ENCODE peak calls at places on chromosomes 1 and 21, in eight cellular contexts. Z is fibroblast of villous mesenchyme; A is CD8-positive, alpha-beta T cell; D is endothelial cell; M is stomach; P is neural crest cell; V is natural killer cell; L is astrocyte of the cerebellum. C is an unnamed sample.

GRCh38 chr1:45954401-45954847 is 151.0 kb downstream of the MAST2 start:
- DNase-seq in L (peak; percentile 55), A (no peak), M (no peak), P (no peak), Z (peak; percentile 98), D (no peak), V (no peak), C (peak; percentile 44)

GRCh38 chr21:29265690-29266479 is 32.8 kb upstream of the BACH1 start:
- DNase-seq in P (no peak), V (no peak), L (no peak), D (no peak), A (no peak), Z (no peak), M (no peak), C (no peak)

GRCh38 chr1:193338194-193338593 is 151.8 kb upstream of the B3GALT2 start:
- DNase-seq in L (no peak), D (no peak), V (no peak), A (no peak), M (no peak), Z (no peak), P (no peak), C (no peak)

GRCh38 chr1:11598461-11598860 is 55.8 kb downstream of the FBXO2 start:
- DNase-seq in D (no peak), P (no peak), A (no peak), M (no peak), Z (no peak), L (no peak), V (no peak), C (no peak)

GRCh38 chr1:45050931-45051748 is 39.1 kb downstream of the UROD start:
- DNase-seq in V (no peak), Z (no peak), M (no peak), D (no peak), L (no peak), A (no peak), P (no peak), C (no peak)

GRCh38 chr1:2825487-2826189 is 24.1 kb upstream of the TTC34 start:
- DNase-seq in A (no peak), P (no peak), V (no peak), L (no peak), M (no peak), D (no peak), Z (no peak), C (no peak)

GRCh38 chr1:202248861-202249260 is 55.3 kb downstream of the LGR6 start:
- DNase-seq in D (no peak), A (no peak), M (no peak), Z (no peak), P (no peak), V (no peak), L (no peak), C (no peak)

GRCh38 chr1:6113116-6113515 is 67.0 kb downstream of the CHD5 start:
- DNase-seq in P (no peak), Z (no peak), V (no peak), L (no peak), A (no peak), M (no peak), D (no peak), C (no peak)

GRCh38 chr1:205229916-205230700 is 2.4 kb downstream of the TMCC2 start:
- DNase-seq in V (no peak), M (peak; percentile 24), A (no peak), L (no peak), P (no peak), Z (no peak), D (no peak), C (no peak)

GRCh38 chr1:246012271-246012854 is 494.7 kb downstream of the SMYD3 start:
- DNase-seq in L (no peak), P (peak; percentile 9), A (no peak), D (peak; percentile 23), M (no peak), V (no peak), Z (peak; percentile 66), C (peak; percentile 17)

GRCh38 chr21:24045775-24046215 is 1561.5 kb downstream of the MRPL39 start:
- DNase-seq in L (peak; percentile 98), P (peak; percentile 1), V (no peak), M (peak; percentile 66), Z (peak; percentile 48), A (no peak), D (peak; percentile 18), C (peak; percentile 55)

GRCh38 chr1:112092656-112093371 is 103.3 kb upstream of the KCND3 start:
- DNase-seq in V (no peak), L (no peak), P (no peak), A (no peak), M (no peak), Z (no peak), D (no peak), C (no peak)

GRCh38 chr1:63847308-63847910 is 73.6 kb downstream of the ROR1 start:
- DNase-seq in D (no peak), A (no peak), M (no peak), V (no peak), P (no peak), L (no peak), Z (no peak), C (no peak)

GRCh38 chr1:14626869-14627607 is 28.6 kb downstream of the KAZN start:
- DNase-seq in D (no peak), Z (peak; percentile 3), L (no peak), M (no peak), A (no peak), V (no peak), P (no peak), C (no peak)

GRCh38 chr1:61432616-61433388 is 292.1 kb downstream of the TM2D1 start:
- DNase-seq in A (no peak), V (no peak), M (no peak), D (no peak), Z (no peak), L (no peak), P (no peak), C (no peak)

GRCh38 chr1:2606004-2606805 is 19.6 kb downstream of the PRXL2B start:
- DNase-seq in M (no peak), D (no peak), L (no peak), Z (no peak), A (no peak), V (no peak), P (no peak), C (no peak)

GRCh38 chr1:169959696-169960095 is 66.0 kb upstream of the SCYL3 start:
- DNase-seq in L (no peak), M (no peak), P (no peak), Z (no peak), V (no peak), D (no peak), A (no peak), C (no peak)

GRCh38 chr1:210230149-210230695 is 2.4 kb upstream of the SERTAD4 start:
- DNase-seq in V (no peak), P (no peak), Z (no peak), L (no peak), A (no peak), D (no peak), M (no peak), C (no peak)

GRCh38 chr1:173436831-173437428 is 40.2 kb upstream of the PRDX6 start:
- DNase-seq in D (no peak), P (no peak), Z (no peak), L (no peak), A (no peak), V (no peak), M (no peak), C (no peak)

GRCh38 chr1:107140703-107141490 is at the start of gene NTNG1:
- DNase-seq in V (no peak), Z (no peak), M (no peak), L (no peak), D (peak; percentile 31), P (peak; percentile 6), A (no peak), C (peak; percentile 15)

GRCh38 chr1:244815600-244816099 is 19.8 kb upstream of the COX20 start:
- DNase-seq in D (no peak), A (no peak), Z (no peak), M (no peak), P (no peak), L (no peak), V (no peak), C (no peak)

GRCh38 chr1:119141020-119141424 is 569 bp upstream of the WARS2 start:
- DNase-seq in P (peak; percentile 26), V (peak; percentile 31), M (no peak), L (no peak), A (no peak), D (peak; percentile 35), Z (peak; percentile 42), C (peak; percentile 53)

GRCh38 chr1:223421025-223421424 is 27.8 kb downstream of the CCDC185 start:
- DNase-seq in Z (no peak), V (no peak), A (no peak), D (no peak), M (peak; percentile 69), L (no peak), P (no peak), C (no peak)

DNA sequence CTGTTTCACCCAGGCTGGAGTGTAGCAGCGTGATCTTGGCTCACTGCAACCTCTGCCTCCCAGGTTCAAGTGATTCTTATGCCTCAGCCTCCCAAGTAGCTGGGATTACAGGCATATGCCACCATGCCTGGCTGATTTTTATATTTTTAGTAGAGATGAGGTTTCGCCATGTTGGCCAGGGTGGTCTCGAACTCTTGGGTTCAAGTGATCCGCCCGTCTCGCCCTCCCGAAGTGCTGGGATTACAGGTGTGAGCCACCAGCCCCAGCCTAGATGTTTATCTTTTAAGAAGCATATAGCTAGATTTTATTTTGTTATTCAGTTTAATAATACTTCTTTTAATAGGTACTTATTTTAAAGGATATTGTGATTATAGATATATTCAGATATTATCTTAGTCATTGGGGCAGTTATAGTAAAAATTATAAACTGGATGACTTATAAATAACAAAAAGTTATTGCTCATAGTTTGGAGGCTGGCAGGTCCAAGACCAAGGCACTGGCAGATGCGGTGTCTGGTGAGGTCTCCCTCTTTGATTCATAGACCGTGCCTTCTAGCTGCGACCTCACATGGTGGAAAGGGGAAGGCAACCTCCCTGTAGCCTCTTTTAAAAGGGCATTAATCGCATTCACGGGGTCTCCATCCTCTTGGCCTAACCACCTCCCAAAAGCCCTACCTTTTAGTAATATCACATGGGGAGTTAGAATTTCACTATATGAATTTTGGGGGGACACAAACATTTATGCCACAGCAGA is 3.1 kb upstream of the KCNE2 start:
- DNase-seq in D (no peak), P (no peak), L (no peak), Z (no peak), M (no peak), V (no peak), A (no peak), C (no peak)
- TF ChIP-seq CTCF in D (no peak), P (no peak), L (no peak), Z (no peak), M (no peak), V (no peak), A (no peak), C (no peak)

GRCh38 chr21:42537106-42537742 is 23.6 kb downstream of the SLC37A1 start:
- DNase-seq in M (no peak), V (no peak), P (no peak), D (no peak), A (no peak), Z (peak; percentile 18), L (no peak), C (no peak)
- TF ChIP-seq CTCF in M (no peak), V (peak; percentile 25), P (peak; percentile 34), D (no peak), A (no peak), Z (peak; percentile 41), L (peak; percentile 47), C (no peak)

GRCh38 chr1:42691157-42691498 is 8.9 kb downstream of the YBX1 start:
- DNase-seq in A (no peak), M (no peak), D (no peak), Z (no peak), L (no peak), P (no peak), V (no peak), C (no peak)
- TF ChIP-seq CTCF in A (no peak), M (no peak), D (no peak), Z (no peak), L (no peak), P (no peak), V (no peak), C (no peak)

GRCh38 chr1:66435541-66435940 is 98.4 kb upstream of the SGIP1 start:
- DNase-seq in M (no peak), Z (no peak), V (no peak), A (no peak), D (no peak), L (no peak), P (no peak), C (no peak)
- TF ChIP-seq CTCF in M (no peak), Z (no peak), V (no peak), A (no peak), D (no peak), L (no peak), P (no peak), C (no peak)